ENCODE peak calls at places on chromosomes 6 and 20, in six cellular contexts. One of them, this sample, is unnamed.

GRCh38 chr6:111566873-111567517 is 38.7 kb downstream of the TRAF3IP2 start:
- DNase-seq in heart right ventricle: no peak
- DNase-seq in astrocyte of the spinal cord: no peak
- DNase-seq in ascending aorta: no peak
- DNase-seq in B cell: no peak
- DNase-seq in DND-41: peak
- DNase-seq in this sample: no peak

GRCh38 chr20:39563406-39563805 is 601.3 kb downstream of the DHX35 start:
- DNase-seq in DND-41: no peak
- DNase-seq in B cell: no peak
- DNase-seq in ascending aorta: no peak
- DNase-seq in heart right ventricle: no peak
- DNase-seq in astrocyte of the spinal cord: no peak
- DNase-seq in this sample: no peak

GRCh38 chr6:41940759-41941279 is 789 bp downstream of the CCND3 start:
- DNase-seq in astrocyte of the spinal cord: peak
- DNase-seq in DND-41: peak
- DNase-seq in B cell: peak
- DNase-seq in heart right ventricle: peak
- DNase-seq in ascending aorta: no peak
- DNase-seq in this sample: no peak

GRCh38 chr6:3722211-3722621 is 29.3 kb downstream of the PXDC1 start:
- DNase-seq in heart right ventricle: no peak
- DNase-seq in DND-41: no peak
- DNase-seq in ascending aorta: no peak
- DNase-seq in astrocyte of the spinal cord: peak
- DNase-seq in B cell: no peak
- DNase-seq in this sample: no peak

GRCh38 chr6:17971128-17972073 is 16.0 kb downstream of the KIF13A start:
- DNase-seq in ascending aorta: peak
- DNase-seq in heart right ventricle: no peak
- DNase-seq in DND-41: no peak
- DNase-seq in B cell: no peak
- DNase-seq in astrocyte of the spinal cord: peak
- DNase-seq in this sample: no peak

GRCh38 chr20:50427740-50428462 is 82.3 kb upstream of the PTPN1 start:
- DNase-seq in heart right ventricle: peak
- DNase-seq in astrocyte of the spinal cord: no peak
- DNase-seq in ascending aorta: peak
- DNase-seq in B cell: no peak
- DNase-seq in DND-41: no peak
- DNase-seq in this sample: no peak

GRCh38 chr20:49615401-49616153 is 47.6 kb upstream of the PTGIS start:
- DNase-seq in ascending aorta: peak
- DNase-seq in heart right ventricle: peak
- DNase-seq in astrocyte of the spinal cord: no peak
- DNase-seq in B cell: no peak
- DNase-seq in DND-41: no peak
- DNase-seq in this sample: no peak

GRCh38 chr6:3592371-3592941 is 135.6 kb upstream of the SLC22A23 start:
- DNase-seq in astrocyte of the spinal cord: peak
- DNase-seq in DND-41: no peak
- DNase-seq in ascending aorta: no peak
- DNase-seq in B cell: no peak
- DNase-seq in heart right ventricle: no peak
- DNase-seq in this sample: no peak

GRCh38 chr6:72049376-72049775 is 163.0 kb downstream of the RIMS1 start:
- DNase-seq in astrocyte of the spinal cord: no peak
- DNase-seq in ascending aorta: no peak
- DNase-seq in heart right ventricle: no peak
- DNase-seq in DND-41: no peak
- DNase-seq in B cell: no peak
- DNase-seq in this sample: no peak

GRCh38 chr20:58649288-58650180 is 1.5 kb upstream of the STX16 start:
- DNase-seq in heart right ventricle: peak
- DNase-seq in ascending aorta: no peak
- DNase-seq in B cell: peak
- DNase-seq in DND-41: peak
- DNase-seq in astrocyte of the spinal cord: no peak
- DNase-seq in this sample: no peak

GRCh38 chr20:52972190-52972937 is at the start of gene TSHZ2:
- DNase-seq in DND-41: no peak
- DNase-seq in ascending aorta: no peak
- DNase-seq in astrocyte of the spinal cord: peak
- DNase-seq in B cell: peak
- DNase-seq in heart right ventricle: peak
- DNase-seq in this sample: no peak

GRCh38 chr6:69279805-69280204 is 517.0 kb downstream of the LMBRD1 start:
- DNase-seq in ascending aorta: no peak
- DNase-seq in B cell: no peak
- DNase-seq in heart right ventricle: no peak
- DNase-seq in astrocyte of the spinal cord: peak
- DNase-seq in DND-41: no peak
- DNase-seq in this sample: no peak

GRCh38 chr6:36504982-36505381 is 42.3 kb downstream of the STK38 start:
- DNase-seq in heart right ventricle: no peak
- DNase-seq in B cell: no peak
- DNase-seq in DND-41: no peak
- DNase-seq in astrocyte of the spinal cord: no peak
- DNase-seq in ascending aorta: no peak
- DNase-seq in this sample: no peak

GRCh38 chr20:53028337-53029007 is 56.3 kb downstream of the TSHZ2 start:
- DNase-seq in DND-41: no peak
- DNase-seq in ascending aorta: no peak
- DNase-seq in astrocyte of the spinal cord: no peak
- DNase-seq in B cell: no peak
- DNase-seq in heart right ventricle: no peak
- DNase-seq in this sample: no peak

GRCh38 chr6:111888928-111889696 is 15.9 kb upstream of the FYN start:
- DNase-seq in ascending aorta: no peak
- DNase-seq in heart right ventricle: peak
- DNase-seq in DND-41: no peak
- DNase-seq in B cell: no peak
- DNase-seq in astrocyte of the spinal cord: peak
- DNase-seq in this sample: no peak

GRCh38 chr20:38049800-38050199 is 16.3 kb downstream of the RPRD1B start:
- DNase-seq in astrocyte of the spinal cord: peak
- DNase-seq in heart right ventricle: no peak
- DNase-seq in B cell: no peak
- DNase-seq in DND-41: no peak
- DNase-seq in ascending aorta: no peak
- DNase-seq in this sample: no peak

GRCh38 chr6:71012871-71013456 is 56.1 kb upstream of the B3GAT2 start:
- DNase-seq in astrocyte of the spinal cord: peak
- DNase-seq in ascending aorta: no peak
- DNase-seq in B cell: peak
- DNase-seq in DND-41: peak
- DNase-seq in heart right ventricle: no peak
- DNase-seq in this sample: no peak

GRCh38 chr6:44696686-44697085 is 309.2 kb downstream of the CDC5L start:
- DNase-seq in astrocyte of the spinal cord: no peak
- DNase-seq in ascending aorta: no peak
- DNase-seq in heart right ventricle: no peak
- DNase-seq in DND-41: no peak
- DNase-seq in B cell: no peak
- DNase-seq in this sample: no peak

GRCh38 chr6:19869464-19869863 is 32.3 kb downstream of the ID4 start:
- DNase-seq in heart right ventricle: no peak
- DNase-seq in astrocyte of the spinal cord: no peak
- DNase-seq in B cell: no peak
- DNase-seq in ascending aorta: no peak
- DNase-seq in DND-41: no peak
- DNase-seq in this sample: no peak

GRCh38 chr6:128327890-128328289 is 192.5 kb downstream of the PTPRK start:
- DNase-seq in B cell: peak
- DNase-seq in heart right ventricle: no peak
- DNase-seq in astrocyte of the spinal cord: no peak
- DNase-seq in ascending aorta: no peak
- DNase-seq in DND-41: peak
- DNase-seq in this sample: no peak

GRCh38 chr6:149293244-149293643 is 24.3 kb upstream of the TAB2 start:
- DNase-seq in astrocyte of the spinal cord: no peak
- DNase-seq in B cell: no peak
- DNase-seq in DND-41: no peak
- DNase-seq in ascending aorta: no peak
- DNase-seq in heart right ventricle: no peak
- DNase-seq in this sample: no peak

GRCh38 chr6:161439093-161439492 is 165.2 kb upstream of the AGPAT4 start:
- DNase-seq in astrocyte of the spinal cord: peak
- DNase-seq in ascending aorta: peak
- DNase-seq in B cell: no peak
- DNase-seq in DND-41: no peak
- DNase-seq in heart right ventricle: peak
- DNase-seq in this sample: no peak

DNA sequence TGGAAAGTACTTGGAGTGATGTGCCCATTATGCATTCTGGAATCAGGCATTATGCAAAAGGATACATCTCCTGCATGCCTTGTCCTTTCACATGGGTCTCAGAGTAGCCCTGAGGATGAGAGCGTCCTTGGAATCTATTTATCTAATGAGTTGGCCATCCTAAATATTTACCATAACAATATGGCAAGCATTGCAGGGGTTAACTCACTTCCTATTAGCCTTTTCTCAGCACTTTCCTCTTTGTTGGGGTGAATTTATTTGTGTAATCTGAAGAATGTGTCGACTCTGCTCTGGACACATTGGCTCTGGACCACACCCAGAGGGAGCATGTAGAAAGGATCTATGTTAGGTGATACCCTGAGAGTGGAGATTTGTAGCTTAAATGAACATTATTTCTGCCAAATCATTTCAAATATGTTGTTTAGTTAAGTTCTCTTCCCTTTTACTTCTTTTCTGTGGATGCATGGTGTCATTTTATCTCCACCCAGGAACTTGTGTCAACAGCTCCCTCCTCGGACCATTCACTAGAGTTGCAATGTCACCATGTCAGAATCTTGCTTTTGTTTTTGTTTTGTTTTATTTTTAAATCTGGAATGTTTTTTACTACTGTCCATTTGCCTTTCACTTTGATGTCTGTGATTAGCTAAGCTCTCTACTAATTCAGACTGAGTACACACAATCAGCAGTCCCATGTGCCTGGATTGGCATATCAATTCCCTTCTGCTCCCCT is 757.0 kb upstream of the MMS22L start:
- DNase-seq in astrocyte of the spinal cord: peak
- DNase-seq in DND-41: no peak
- DNase-seq in heart right ventricle: no peak
- DNase-seq in B cell: no peak
- DNase-seq in ascending aorta: no peak
- DNase-seq in this sample: no peak
- TF ChIP-seq CTCF in astrocyte of the spinal cord: peak
- TF ChIP-seq CTCF in DND-41: no peak
- TF ChIP-seq CTCF in heart right ventricle: peak
- TF ChIP-seq CTCF in B cell: no peak
- TF ChIP-seq CTCF in ascending aorta: no peak
- TF ChIP-seq CTCF in this sample: no peak

GRCh38 chr20:60999256-60999655 is 252.8 kb upstream of the CDH4 start:
- DNase-seq in ascending aorta: no peak
- DNase-seq in B cell: no peak
- DNase-seq in heart right ventricle: no peak
- DNase-seq in DND-41: no peak
- DNase-seq in astrocyte of the spinal cord: no peak
- DNase-seq in this sample: no peak

GRCh38 chr20:60990647-60991046 is 261.4 kb upstream of the CDH4 start:
- DNase-seq in astrocyte of the spinal cord: no peak
- DNase-seq in ascending aorta: no peak
- DNase-seq in DND-41: no peak
- DNase-seq in heart right ventricle: no peak
- DNase-seq in B cell: no peak
- DNase-seq in this sample: no peak

DNA sequence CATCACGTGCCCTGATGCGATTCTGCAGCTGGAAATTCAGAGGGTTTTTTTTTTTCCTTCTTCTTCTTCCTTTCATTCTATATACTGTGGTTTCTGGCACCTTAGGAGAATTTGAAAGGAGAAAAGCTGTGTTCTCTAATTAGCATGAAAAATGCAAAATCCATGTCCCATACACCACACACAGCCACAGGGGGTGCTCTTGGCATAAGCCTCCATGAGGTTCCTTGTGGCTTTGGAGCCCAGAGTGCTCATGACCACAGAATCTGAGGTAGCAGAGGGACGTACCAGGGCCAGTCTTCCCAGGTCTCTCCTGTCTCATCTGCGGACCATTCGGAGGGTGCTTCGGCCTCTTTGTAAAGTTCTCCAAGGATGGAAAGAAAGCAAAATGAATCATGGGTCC is 258.4 kb upstream of the CDH4 start:
- DNase-seq in B cell: no peak
- DNase-seq in astrocyte of the spinal cord: no peak
- DNase-seq in DND-41: peak
- DNase-seq in ascending aorta: no peak
- DNase-seq in heart right ventricle: no peak
- DNase-seq in this sample: no peak
- TF ChIP-seq CTCF in B cell: no peak
- TF ChIP-seq CTCF in astrocyte of the spinal cord: peak
- TF ChIP-seq CTCF in DND-41: peak
- TF ChIP-seq CTCF in ascending aorta: no peak
- TF ChIP-seq CTCF in heart right ventricle: no peak
- TF ChIP-seq CTCF in this sample: no peak

DNA sequence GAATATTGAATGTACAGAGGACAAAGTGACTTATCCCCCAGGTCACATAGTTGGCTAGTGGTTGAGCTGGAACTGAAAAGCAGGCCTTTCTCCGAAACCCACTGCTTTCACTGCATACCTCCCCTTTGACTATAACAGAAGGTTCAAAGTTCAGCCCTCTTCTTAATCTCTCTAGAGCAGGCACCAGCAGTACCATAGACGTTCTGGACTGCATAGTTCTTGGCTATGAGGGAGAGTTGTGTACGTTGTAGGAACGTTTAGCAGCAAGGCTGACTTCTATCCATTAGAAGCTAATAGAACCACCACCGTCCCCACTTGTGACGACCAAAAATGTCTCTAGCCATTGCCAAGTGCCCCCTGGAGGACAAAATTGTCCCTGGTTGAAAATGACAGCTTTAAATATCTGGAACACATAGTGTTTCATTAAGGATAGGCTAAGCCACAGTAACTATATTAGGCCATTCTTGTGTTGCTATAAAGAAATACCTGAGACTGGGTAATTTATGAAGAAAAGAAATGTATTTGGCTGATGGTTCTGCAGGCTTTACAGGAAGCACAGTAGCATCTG is 123.8 kb upstream of the MTHFD1L start:
- DNase-seq in heart right ventricle: no peak
- DNase-seq in B cell: peak
- DNase-seq in ascending aorta: no peak
- DNase-seq in DND-41: no peak
- DNase-seq in astrocyte of the spinal cord: no peak
- DNase-seq in this sample: no peak
- TF ChIP-seq CTCF in heart right ventricle: peak
- TF ChIP-seq CTCF in B cell: peak
- TF ChIP-seq CTCF in ascending aorta: peak
- TF ChIP-seq CTCF in DND-41: peak
- TF ChIP-seq CTCF in astrocyte of the spinal cord: peak
- TF ChIP-seq CTCF in this sample: no peak

DNA sequence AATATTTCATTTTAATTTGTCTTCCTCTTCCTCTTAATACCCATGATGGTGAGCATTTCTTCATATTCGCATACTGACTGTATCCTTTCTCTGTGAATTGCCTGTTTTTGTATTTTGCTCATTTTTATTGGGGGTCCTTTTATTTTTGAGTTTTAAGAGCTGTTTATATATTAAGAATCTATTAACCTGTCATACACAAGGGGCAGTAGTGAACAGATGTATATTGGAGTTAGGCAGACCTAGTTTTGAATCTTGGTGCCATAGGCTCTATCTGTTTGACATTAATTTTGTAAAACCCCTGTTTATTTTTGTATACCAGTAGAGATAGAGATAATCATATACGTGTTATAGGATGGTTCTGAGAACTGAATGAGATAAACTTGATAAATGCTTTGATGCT is 3.1 kb upstream of the WFDC5 start:
- DNase-seq in ascending aorta: no peak
- DNase-seq in B cell: no peak
- DNase-seq in astrocyte of the spinal cord: no peak
- DNase-seq in heart right ventricle: no peak
- DNase-seq in DND-41: no peak
- DNase-seq in this sample: no peak
- TF ChIP-seq CTCF in ascending aorta: no peak
- TF ChIP-seq CTCF in B cell: no peak
- TF ChIP-seq CTCF in astrocyte of the spinal cord: no peak
- TF ChIP-seq CTCF in heart right ventricle: no peak
- TF ChIP-seq CTCF in DND-41: no peak
- TF ChIP-seq CTCF in this sample: no peak